ENCODE peak calls at places on chromosomes 12 and 14, in four cellular contexts. One of them, this sample, is unnamed.

GRCh38 chr14:73180385-73180805 is 44.1 kb downstream of the PSEN1 start:
- DNase-seq in left ventricle myocardium inferior: no peak
- DNase-seq in mammary epithelial cell: peak; percentile 82
- DNase-seq in heart left ventricle: no peak
- DNase-seq in this sample: peak; percentile 92

GRCh38 chr14:77243853-77244252 is 27.2 kb downstream of the NGB start:
- DNase-seq in left ventricle myocardium inferior: no peak
- DNase-seq in heart left ventricle: no peak
- DNase-seq in mammary epithelial cell: no peak
- DNase-seq in this sample: no peak

GRCh38 chr12:118307069-118307954 is 65.4 kb downstream of the TAOK3 start:
- DNase-seq in heart left ventricle: no peak
- DNase-seq in mammary epithelial cell: peak; percentile 84
- DNase-seq in left ventricle myocardium inferior: no peak
- DNase-seq in this sample: peak; percentile 93

GRCh38 chr14:37901978-37902377 is 305.7 kb upstream of the SSTR1 start:
- DNase-seq in heart left ventricle: peak; percentile 72
- DNase-seq in mammary epithelial cell: no peak
- DNase-seq in left ventricle myocardium inferior: peak; percentile 44
- DNase-seq in this sample: no peak

GRCh38 chr12:67991158-67991557 is 1.9 kb downstream of the IFNG-AS1 start:
- DNase-seq in mammary epithelial cell: no peak
- DNase-seq in heart left ventricle: no peak
- DNase-seq in left ventricle myocardium inferior: no peak
- DNase-seq in this sample: no peak

GRCh38 chr12:46357438-46358324 is 14.9 kb downstream of the SLC38A2 start:
- DNase-seq in mammary epithelial cell: peak; percentile 87
- DNase-seq in left ventricle myocardium inferior: no peak
- DNase-seq in heart left ventricle: no peak
- DNase-seq in this sample: peak; percentile 97

GRCh38 chr12:131309700-131310099 is 356.0 kb downstream of the ADGRD1 start:
- DNase-seq in left ventricle myocardium inferior: no peak
- DNase-seq in heart left ventricle: no peak
- DNase-seq in mammary epithelial cell: no peak
- DNase-seq in this sample: no peak

GRCh38 chr12:51823875-51824565 is 24.5 kb downstream of the FIGNL2 start:
- DNase-seq in mammary epithelial cell: peak; percentile 57
- DNase-seq in left ventricle myocardium inferior: no peak
- DNase-seq in heart left ventricle: no peak
- DNase-seq in this sample: peak; percentile 66

GRCh38 chr12:52305921-52306705 is 14.8 kb upstream of the KRT81 start:
- DNase-seq in heart left ventricle: no peak
- DNase-seq in left ventricle myocardium inferior: no peak
- DNase-seq in mammary epithelial cell: no peak
- DNase-seq in this sample: no peak

GRCh38 chr14:101960225-101960624 is 4.1 kb upstream of the DYNC1H1 start:
- DNase-seq in heart left ventricle: no peak
- DNase-seq in left ventricle myocardium inferior: no peak
- DNase-seq in mammary epithelial cell: no peak
- DNase-seq in this sample: no peak

GRCh38 chr12:122437656-122438121 is 15.2 kb upstream of the CLIP1 start:
- DNase-seq in left ventricle myocardium inferior: peak; percentile 51
- DNase-seq in mammary epithelial cell: peak; percentile 74
- DNase-seq in heart left ventricle: peak; percentile 68
- DNase-seq in this sample: peak; percentile 28

GRCh38 chr12:25328082-25328712 is 77.5 kb upstream of the KRAS start:
- DNase-seq in left ventricle myocardium inferior: no peak
- DNase-seq in mammary epithelial cell: peak; percentile 37
- DNase-seq in heart left ventricle: no peak
- DNase-seq in this sample: peak; percentile 83

GRCh38 chr14:24195186-24196070 is at the start of gene TM9SF1:
- DNase-seq in left ventricle myocardium inferior: peak; percentile 92
- DNase-seq in heart left ventricle: peak; percentile 94
- DNase-seq in mammary epithelial cell: peak; percentile 81
- DNase-seq in this sample: peak; percentile 69

GRCh38 chr12:6084261-6084968 is 40.1 kb downstream of the VWF start:
- DNase-seq in mammary epithelial cell: peak; percentile 64
- DNase-seq in heart left ventricle: no peak
- DNase-seq in left ventricle myocardium inferior: no peak
- DNase-seq in this sample: peak; percentile 65

GRCh38 chr14:58920230-58920629 is 268.2 kb upstream of the DAAM1 start:
- DNase-seq in heart left ventricle: no peak
- DNase-seq in left ventricle myocardium inferior: no peak
- DNase-seq in mammary epithelial cell: no peak
- DNase-seq in this sample: no peak

GRCh38 chr12:18857656-18858055 is 119.7 kb downstream of the CAPZA3 start:
- DNase-seq in left ventricle myocardium inferior: no peak
- DNase-seq in mammary epithelial cell: no peak
- DNase-seq in heart left ventricle: no peak
- DNase-seq in this sample: no peak

GRCh38 chr12:12835378-12836145 is 22.4 kb downstream of the DDX47 start:
- DNase-seq in heart left ventricle: no peak
- DNase-seq in mammary epithelial cell: peak; percentile 98
- DNase-seq in left ventricle myocardium inferior: no peak
- DNase-seq in this sample: peak; percentile 100

GRCh38 chr12:70845268-70845667 is 75.3 kb downstream of the PTPRR start:
- DNase-seq in mammary epithelial cell: no peak
- DNase-seq in left ventricle myocardium inferior: no peak
- DNase-seq in heart left ventricle: no peak
- DNase-seq in this sample: no peak

GRCh38 chr14:37864861-37865718 is 269.7 kb downstream of the TTC6 start:
- DNase-seq in left ventricle myocardium inferior: no peak
- DNase-seq in mammary epithelial cell: peak; percentile 48
- DNase-seq in heart left ventricle: no peak
- DNase-seq in this sample: peak; percentile 64

GRCh38 chr12:48936379-48936979 is 11.2 kb upstream of the FKBP11 start:
- DNase-seq in left ventricle myocardium inferior: peak; percentile 62
- DNase-seq in heart left ventricle: peak; percentile 70
- DNase-seq in mammary epithelial cell: peak; percentile 17
- DNase-seq in this sample: peak; percentile 48

GRCh38 chr12:53968214-53969127 is 4.5 kb upstream of the HOXC11 start:
- DNase-seq in left ventricle myocardium inferior: no peak
- DNase-seq in mammary epithelial cell: no peak
- DNase-seq in heart left ventricle: no peak
- DNase-seq in this sample: no peak

GRCh38 chr12:131923260-131923659 is 5.8 kb upstream of the PUS1 start:
- DNase-seq in mammary epithelial cell: no peak
- DNase-seq in heart left ventricle: peak; percentile 33
- DNase-seq in left ventricle myocardium inferior: no peak
- DNase-seq in this sample: no peak

GRCh38 chr14:98177551-98177950 is 1094.4 kb downstream of the BCL11B start:
- DNase-seq in mammary epithelial cell: no peak
- DNase-seq in heart left ventricle: no peak
- DNase-seq in left ventricle myocardium inferior: no peak
- DNase-seq in this sample: no peak

DNA sequence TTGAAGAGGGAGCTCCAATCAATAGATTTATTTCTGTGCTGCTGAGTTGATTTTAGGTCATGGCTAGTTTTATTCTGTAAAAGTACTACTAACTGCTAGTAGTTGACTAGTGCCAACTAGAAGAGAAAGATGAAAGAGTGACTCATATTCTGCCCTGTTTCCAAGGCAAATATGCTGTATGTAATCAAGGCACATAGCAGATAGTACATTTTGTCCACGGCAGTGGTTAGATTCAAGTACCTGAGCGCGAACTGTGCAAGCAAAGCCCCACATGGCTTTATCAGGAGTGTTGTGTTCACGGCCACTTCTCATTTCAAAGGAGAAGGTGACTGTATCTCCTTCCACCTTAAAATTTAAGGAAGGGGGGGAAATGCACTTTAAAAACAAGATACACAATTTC is 126.8 kb downstream of the TRAFD1 start:
- DNase-seq in heart left ventricle: no peak
- DNase-seq in left ventricle myocardium inferior: no peak
- DNase-seq in mammary epithelial cell: peak; percentile 22
- DNase-seq in this sample: peak; percentile 73
- H3K36me3 ChIP-seq in heart left ventricle: peaks cover 17% of the 10 kb centered on the region
- H3K36me3 ChIP-seq in left ventricle myocardium inferior: peaks cover 97% of the 10 kb centered on the region
- H3K36me3 ChIP-seq in mammary epithelial cell: peaks cover 1% of the 10 kb centered on the region
- H3K36me3 ChIP-seq in this sample: peaks cover 4% of the 10 kb centered on the region

GRCh38 chr12:23361971-23362370 is 587.5 kb downstream of the SOX5 start:
- DNase-seq in heart left ventricle: no peak
- DNase-seq in left ventricle myocardium inferior: no peak
- DNase-seq in mammary epithelial cell: no peak
- DNase-seq in this sample: no peak
- TF ChIP-seq CTCF in heart left ventricle: no peak
- TF ChIP-seq CTCF in left ventricle myocardium inferior: no peak
- TF ChIP-seq CTCF in mammary epithelial cell: no peak
- TF ChIP-seq CTCF in this sample: no peak

DNA sequence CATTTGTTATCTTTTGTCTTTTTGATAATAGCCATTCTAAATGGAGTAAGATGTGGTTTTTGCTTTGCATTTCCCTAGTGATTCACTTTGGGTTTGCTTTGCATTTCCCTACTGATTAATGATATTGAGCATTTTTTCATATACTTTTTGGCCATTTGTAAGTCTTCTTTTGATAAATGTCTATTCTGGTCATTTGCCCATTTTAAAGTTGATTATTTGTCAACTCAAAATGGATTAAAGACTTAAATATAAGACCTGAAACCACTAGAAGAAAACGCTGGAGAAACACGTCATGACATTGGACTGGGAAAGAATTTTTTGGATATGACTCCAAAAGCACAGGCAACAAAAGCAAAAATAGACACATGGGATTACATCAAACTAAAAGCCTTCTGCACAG is 148.0 kb downstream of the APAF1 start:
- DNase-seq in mammary epithelial cell: no peak
- DNase-seq in heart left ventricle: no peak
- DNase-seq in left ventricle myocardium inferior: no peak
- DNase-seq in this sample: no peak
- H3K4me3 ChIP-seq in mammary epithelial cell: no peak overlapping the region
- H3K4me3 ChIP-seq in heart left ventricle: no peak overlapping the region
- H3K4me3 ChIP-seq in left ventricle myocardium inferior: no peak overlapping the region
- H3K4me3 ChIP-seq in this sample: no peak overlapping the region

GRCh38 chr14:103705158-103705523 is 10.1 kb downstream of the XRCC3 start:
- DNase-seq in mammary epithelial cell: no peak
- DNase-seq in heart left ventricle: no peak
- DNase-seq in left ventricle myocardium inferior: peak; percentile 62
- DNase-seq in this sample: peak; percentile 56
- H3K36me3 ChIP-seq in mammary epithelial cell: peaks cover 18% of the 10 kb centered on the region
- H3K36me3 ChIP-seq in heart left ventricle: peaks cover 4% of the 10 kb centered on the region
- H3K36me3 ChIP-seq in left ventricle myocardium inferior: peaks cover 36% of the 10 kb centered on the region
- H3K36me3 ChIP-seq in this sample: peaks cover 21% of the 10 kb centered on the region